ENCODE peak calls at places on chromosomes 5 and 9, in eight cellular contexts. One of them, this sample, is unnamed.

GRCh38 chr5:80082731-80083114 is 47.6 kb downstream of the THBS4 start:
- DNase-seq in endothelial cell: peak; percentile 90
- DNase-seq in AG09309: peak; percentile 38
- DNase-seq in endothelial cell of umbilical vein: peak; percentile 59
- DNase-seq in HFF-Myc: peak; percentile 45
- DNase-seq in Calu3: peak; percentile 91
- DNase-seq in tibial artery: peak; percentile 24
- DNase-seq in ascending aorta: peak; percentile 78
- DNase-seq in this sample: peak; percentile 83

GRCh38 chr9:966936-967335 is 9.5 kb upstream of the DMRT3 start:
- DNase-seq in endothelial cell: no peak
- DNase-seq in AG09309: no peak
- DNase-seq in endothelial cell of umbilical vein: no peak
- DNase-seq in HFF-Myc: no peak
- DNase-seq in Calu3: no peak
- DNase-seq in tibial artery: no peak
- DNase-seq in ascending aorta: no peak
- DNase-seq in this sample: no peak

GRCh38 chr9:85178486-85178885 is 509.0 kb downstream of the NTRK2 start:
- DNase-seq in endothelial cell: peak; percentile 4
- DNase-seq in AG09309: no peak
- DNase-seq in endothelial cell of umbilical vein: no peak
- DNase-seq in HFF-Myc: no peak
- DNase-seq in Calu3: no peak
- DNase-seq in tibial artery: no peak
- DNase-seq in ascending aorta: no peak
- DNase-seq in this sample: no peak

GRCh38 chr5:112338681-112339337 is 80.3 kb downstream of the EPB41L4A start:
- DNase-seq in endothelial cell: no peak
- DNase-seq in AG09309: no peak
- DNase-seq in endothelial cell of umbilical vein: peak; percentile 91
- DNase-seq in HFF-Myc: no peak
- DNase-seq in Calu3: peak; percentile 63
- DNase-seq in tibial artery: peak; percentile 49
- DNase-seq in ascending aorta: no peak
- DNase-seq in this sample: no peak

GRCh38 chr5:32061236-32061635 is 112.9 kb downstream of the GOLPH3 start:
- DNase-seq in endothelial cell: no peak
- DNase-seq in AG09309: no peak
- DNase-seq in endothelial cell of umbilical vein: no peak
- DNase-seq in HFF-Myc: no peak
- DNase-seq in Calu3: no peak
- DNase-seq in tibial artery: no peak
- DNase-seq in ascending aorta: no peak
- DNase-seq in this sample: no peak

GRCh38 chr5:67012241-67012640 is 184.4 kb downstream of the CD180 start:
- DNase-seq in endothelial cell: no peak
- DNase-seq in AG09309: no peak
- DNase-seq in endothelial cell of umbilical vein: peak; percentile 48
- DNase-seq in HFF-Myc: no peak
- DNase-seq in Calu3: no peak
- DNase-seq in tibial artery: no peak
- DNase-seq in ascending aorta: no peak
- DNase-seq in this sample: no peak

GRCh38 chr5:23756779-23757178 is 249.4 kb downstream of the PRDM9 start:
- DNase-seq in endothelial cell: no peak
- DNase-seq in AG09309: no peak
- DNase-seq in endothelial cell of umbilical vein: no peak
- DNase-seq in HFF-Myc: no peak
- DNase-seq in Calu3: no peak
- DNase-seq in tibial artery: no peak
- DNase-seq in ascending aorta: no peak
- DNase-seq in this sample: no peak

GRCh38 chr5:176530983-176531901 is 6.0 kb downstream of the RNF44 start:
- DNase-seq in endothelial cell: no peak
- DNase-seq in AG09309: no peak
- DNase-seq in endothelial cell of umbilical vein: no peak
- DNase-seq in HFF-Myc: no peak
- DNase-seq in Calu3: no peak
- DNase-seq in tibial artery: no peak
- DNase-seq in ascending aorta: no peak
- DNase-seq in this sample: no peak

GRCh38 chr5:14144586-14145355 is 1.6 kb downstream of the TRIO start:
- DNase-seq in endothelial cell: peak; percentile 73
- DNase-seq in AG09309: no peak
- DNase-seq in endothelial cell of umbilical vein: peak; percentile 73
- DNase-seq in HFF-Myc: no peak
- DNase-seq in Calu3: peak; percentile 66
- DNase-seq in tibial artery: peak; percentile 61
- DNase-seq in ascending aorta: peak; percentile 83
- DNase-seq in this sample: peak; percentile 67

GRCh38 chr9:116316231-116316630 is 162.6 kb downstream of the PAPPA start:
- DNase-seq in endothelial cell: no peak
- DNase-seq in AG09309: no peak
- DNase-seq in endothelial cell of umbilical vein: no peak
- DNase-seq in HFF-Myc: no peak
- DNase-seq in Calu3: no peak
- DNase-seq in tibial artery: no peak
- DNase-seq in ascending aorta: no peak
- DNase-seq in this sample: no peak

GRCh38 chr5:5182508-5183191 is 42.5 kb downstream of the ADAMTS16 start:
- DNase-seq in endothelial cell: no peak
- DNase-seq in AG09309: no peak
- DNase-seq in endothelial cell of umbilical vein: no peak
- DNase-seq in HFF-Myc: no peak
- DNase-seq in Calu3: no peak
- DNase-seq in tibial artery: no peak
- DNase-seq in ascending aorta: no peak
- DNase-seq in this sample: no peak

GRCh38 chr9:112110094-112110772 is 64.9 kb downstream of the SUSD1 start:
- DNase-seq in endothelial cell: no peak
- DNase-seq in AG09309: no peak
- DNase-seq in endothelial cell of umbilical vein: no peak
- DNase-seq in HFF-Myc: no peak
- DNase-seq in Calu3: no peak
- DNase-seq in tibial artery: no peak
- DNase-seq in ascending aorta: no peak
- DNase-seq in this sample: peak; percentile 26

GRCh38 chr9:89757776-89758528 is 153.1 kb downstream of the GADD45G start:
- DNase-seq in endothelial cell: no peak
- DNase-seq in AG09309: no peak
- DNase-seq in endothelial cell of umbilical vein: no peak
- DNase-seq in HFF-Myc: no peak
- DNase-seq in Calu3: no peak
- DNase-seq in tibial artery: no peak
- DNase-seq in ascending aorta: no peak
- DNase-seq in this sample: no peak

GRCh38 chr9:105858877-105859276 is 164.5 kb downstream of the TMEM38B start:
- DNase-seq in endothelial cell: no peak
- DNase-seq in AG09309: no peak
- DNase-seq in endothelial cell of umbilical vein: no peak
- DNase-seq in HFF-Myc: no peak
- DNase-seq in Calu3: no peak
- DNase-seq in tibial artery: no peak
- DNase-seq in ascending aorta: no peak
- DNase-seq in this sample: no peak

GRCh38 chr5:20949636-20950035 is 961.6 kb upstream of the CDH18 start:
- DNase-seq in endothelial cell: no peak
- DNase-seq in AG09309: no peak
- DNase-seq in endothelial cell of umbilical vein: no peak
- DNase-seq in HFF-Myc: no peak
- DNase-seq in Calu3: no peak
- DNase-seq in tibial artery: no peak
- DNase-seq in ascending aorta: no peak
- DNase-seq in this sample: no peak

GRCh38 chr5:108311682-108312081 is 70.2 kb downstream of the FBXL17 start:
- DNase-seq in endothelial cell: no peak
- DNase-seq in AG09309: no peak
- DNase-seq in endothelial cell of umbilical vein: no peak
- DNase-seq in HFF-Myc: no peak
- DNase-seq in Calu3: no peak
- DNase-seq in tibial artery: no peak
- DNase-seq in ascending aorta: no peak
- DNase-seq in this sample: no peak

GRCh38 chr9:77099388-77099787 is 77.9 kb upstream of the VPS13A start:
- DNase-seq in endothelial cell: no peak
- DNase-seq in AG09309: no peak
- DNase-seq in endothelial cell of umbilical vein: no peak
- DNase-seq in HFF-Myc: no peak
- DNase-seq in Calu3: no peak
- DNase-seq in tibial artery: no peak
- DNase-seq in ascending aorta: no peak
- DNase-seq in this sample: peak; percentile 8

GRCh38 chr5:62066878-62067277 is 239.1 kb upstream of the KIF2A start:
- DNase-seq in endothelial cell: no peak
- DNase-seq in AG09309: no peak
- DNase-seq in endothelial cell of umbilical vein: no peak
- DNase-seq in HFF-Myc: no peak
- DNase-seq in Calu3: no peak
- DNase-seq in tibial artery: no peak
- DNase-seq in ascending aorta: no peak
- DNase-seq in this sample: no peak

GRCh38 chr5:58273705-58274104 is 186.2 kb downstream of the PLK2 start:
- DNase-seq in endothelial cell: no peak
- DNase-seq in AG09309: no peak
- DNase-seq in endothelial cell of umbilical vein: no peak
- DNase-seq in HFF-Myc: no peak
- DNase-seq in Calu3: no peak
- DNase-seq in tibial artery: no peak
- DNase-seq in ascending aorta: no peak
- DNase-seq in this sample: no peak

GRCh38 chr9:72958485-72959266 is 5.8 kb upstream of the ALDH1A1 start:
- DNase-seq in endothelial cell: no peak
- DNase-seq in AG09309: no peak
- DNase-seq in endothelial cell of umbilical vein: no peak
- DNase-seq in HFF-Myc: no peak
- DNase-seq in Calu3: no peak
- DNase-seq in tibial artery: no peak
- DNase-seq in ascending aorta: no peak
- DNase-seq in this sample: no peak

DNA sequence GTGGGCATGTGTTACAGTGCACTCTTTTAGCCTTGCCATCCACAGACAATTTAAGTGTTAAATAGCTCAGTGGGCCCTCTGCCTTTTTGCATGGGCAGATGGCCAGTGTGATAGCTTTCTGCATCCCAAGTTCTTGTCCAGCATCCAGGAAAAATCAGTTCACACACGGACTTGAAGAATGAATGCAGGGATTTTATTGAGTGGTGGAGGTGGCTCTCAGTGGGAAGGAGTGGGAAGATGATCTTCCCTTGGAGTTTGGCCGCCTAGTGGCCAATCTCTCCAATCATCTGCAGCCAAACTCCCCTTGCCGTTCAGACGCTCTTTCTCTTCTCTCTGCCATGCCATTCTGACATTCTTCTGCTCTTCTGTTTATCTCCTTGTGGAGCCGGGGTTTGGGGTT is 322.4 kb upstream of the GRAMD2B start:
- DNase-seq in endothelial cell: peak; percentile 6
- DNase-seq in AG09309: no peak
- DNase-seq in endothelial cell of umbilical vein: peak; percentile 13
- DNase-seq in HFF-Myc: no peak
- DNase-seq in Calu3: no peak
- DNase-seq in tibial artery: no peak
- DNase-seq in ascending aorta: no peak
- DNase-seq in this sample: no peak
- TF ChIP-seq CTCF in endothelial cell: peak; percentile 48
- TF ChIP-seq CTCF in AG09309: peak; percentile 55
- TF ChIP-seq CTCF in endothelial cell of umbilical vein: no peak
- TF ChIP-seq CTCF in HFF-Myc: peak; percentile 47
- TF ChIP-seq CTCF in Calu3: no peak
- TF ChIP-seq CTCF in tibial artery: no peak
- TF ChIP-seq CTCF in ascending aorta: no peak
- TF ChIP-seq CTCF in this sample: peak; percentile 53

DNA sequence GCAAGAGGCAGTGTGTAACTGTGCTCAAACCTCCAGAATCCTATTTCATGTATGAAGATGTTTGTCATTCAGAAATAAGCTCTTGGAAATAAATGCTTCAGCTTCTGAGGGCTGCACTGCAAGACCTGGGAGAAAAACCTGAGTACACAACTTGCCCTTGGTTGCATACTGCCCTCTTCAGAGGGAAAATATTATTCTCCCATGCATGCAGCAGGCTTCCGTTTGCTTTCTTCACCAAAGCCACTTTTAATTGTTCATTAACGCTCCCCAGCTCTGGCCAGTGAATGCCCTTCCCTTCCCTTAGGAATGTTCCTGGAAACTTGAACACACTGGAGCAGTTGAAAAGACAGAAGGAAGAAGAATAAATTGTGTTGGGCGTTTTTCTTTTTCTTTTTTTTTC is 2.5 kb upstream of the WHRN start:
- DNase-seq in endothelial cell: no peak
- DNase-seq in AG09309: no peak
- DNase-seq in endothelial cell of umbilical vein: peak; percentile 22
- DNase-seq in HFF-Myc: no peak
- DNase-seq in Calu3: peak; percentile 9
- DNase-seq in tibial artery: no peak
- DNase-seq in ascending aorta: no peak
- DNase-seq in this sample: peak; percentile 27
- TF ChIP-seq CTCF in endothelial cell: no peak
- TF ChIP-seq CTCF in AG09309: peak; percentile 45
- TF ChIP-seq CTCF in endothelial cell of umbilical vein: no peak
- TF ChIP-seq CTCF in HFF-Myc: peak; percentile 19
- TF ChIP-seq CTCF in Calu3: no peak
- TF ChIP-seq CTCF in tibial artery: no peak
- TF ChIP-seq CTCF in ascending aorta: no peak
- TF ChIP-seq CTCF in this sample: peak; percentile 69

GRCh38 chr5:6216516-6217075 is 161.8 kb downstream of the MED10 start:
- DNase-seq in endothelial cell: no peak
- DNase-seq in AG09309: no peak
- DNase-seq in endothelial cell of umbilical vein: no peak
- DNase-seq in HFF-Myc: no peak
- DNase-seq in Calu3: no peak
- DNase-seq in tibial artery: no peak
- DNase-seq in ascending aorta: no peak
- DNase-seq in this sample: no peak
- TF ChIP-seq CTCF in endothelial cell: no peak
- TF ChIP-seq CTCF in AG09309: no peak
- TF ChIP-seq CTCF in endothelial cell of umbilical vein: no peak
- TF ChIP-seq CTCF in HFF-Myc: no peak
- TF ChIP-seq CTCF in Calu3: no peak
- TF ChIP-seq CTCF in tibial artery: no peak
- TF ChIP-seq CTCF in ascending aorta: no peak
- TF ChIP-seq CTCF in this sample: no peak

DNA sequence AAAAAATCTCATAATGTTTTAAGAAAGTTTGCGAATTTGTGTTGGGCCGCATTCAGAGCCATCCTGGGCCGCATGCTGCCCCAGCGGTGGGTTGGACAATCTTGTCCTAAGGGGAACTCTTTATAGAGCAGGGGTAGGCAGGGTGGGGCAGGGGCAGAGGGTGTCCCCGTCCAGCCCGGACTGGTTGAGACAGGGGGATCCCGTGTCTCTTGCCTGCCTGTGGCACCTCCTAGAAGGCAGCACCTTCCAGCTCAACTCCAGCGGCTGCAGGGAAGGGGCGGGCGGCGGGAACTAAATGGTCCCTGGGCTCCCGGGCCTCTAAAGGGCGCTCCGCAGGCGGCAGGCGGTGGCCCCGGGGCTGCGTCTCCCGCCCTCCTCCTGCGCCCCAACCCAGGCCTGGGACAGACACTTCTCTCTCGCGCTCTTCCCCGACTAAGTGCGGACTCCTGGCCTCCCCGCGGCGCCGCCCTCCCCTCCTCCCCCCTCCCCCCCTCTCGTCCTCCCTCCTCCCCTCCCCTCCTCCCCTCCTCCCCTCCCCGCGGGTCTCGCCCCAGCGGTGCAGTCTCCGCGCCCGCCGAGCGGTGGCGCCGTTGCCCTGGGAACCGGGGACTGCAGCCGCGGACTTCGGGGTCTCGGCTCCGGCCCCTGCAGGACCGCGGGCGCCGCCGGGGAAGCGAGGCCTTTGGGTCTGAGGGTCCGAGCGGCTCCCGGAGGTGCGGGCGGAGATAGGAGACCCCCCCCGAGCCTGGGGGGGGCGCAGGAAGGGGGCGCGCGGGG is 132.6 kb downstream of the MRPL36 start:
- DNase-seq in endothelial cell: peak; percentile 94
- DNase-seq in AG09309: no peak
- DNase-seq in endothelial cell of umbilical vein: no peak
- DNase-seq in HFF-Myc: no peak
- DNase-seq in Calu3: peak; percentile 67
- DNase-seq in tibial artery: no peak
- DNase-seq in ascending aorta: no peak
- DNase-seq in this sample: peak; percentile 89
- TF ChIP-seq CTCF in endothelial cell: peak; percentile 35
- TF ChIP-seq CTCF in AG09309: peak; percentile 31
- TF ChIP-seq CTCF in endothelial cell of umbilical vein: peak; percentile 11
- TF ChIP-seq CTCF in HFF-Myc: peak; percentile 25
- TF ChIP-seq CTCF in Calu3: peak; percentile 38
- TF ChIP-seq CTCF in tibial artery: no peak
- TF ChIP-seq CTCF in ascending aorta: peak; percentile 30
- TF ChIP-seq CTCF in this sample: peak; percentile 80